ENCODE peak calls at places on chromosomes 2 and 18, in nine cellular contexts. T is CD8-positive, alpha-beta memory T cell; C is GM23248; H is HepG2; J is psoas muscle; F is colonic mucosa; S is neural progenitor cell; U is mammary epithelial cell; A is vagina. P is an unnamed sample.

GRCh38 chr2:9004338-9005204 is 1.1 kb upstream of the MBOAT2 start:
- DNase-seq in T (no peak), C (peak; percentile 68), H (no peak), J (no peak), F (no peak), S (no peak), U (peak; percentile 92), A (no peak), P (peak; percentile 12)

GRCh38 chr2:31060397-31060796 is 77.8 kb downstream of the GALNT14 start:
- DNase-seq in T (no peak), C (no peak), H (no peak), J (no peak), F (no peak), S (no peak), U (no peak), A (peak; percentile 13), P (no peak)

GRCh38 chr2:81645750-81646301 is 1341.3 kb upstream of the LRRTM1 start:
- DNase-seq in T (no peak), C (no peak), H (no peak), J (no peak), F (no peak), S (no peak), U (no peak), A (no peak), P (no peak)

GRCh38 chr2:131041402-131042160 is 51.7 kb downstream of the FAM168B start:
- DNase-seq in T (no peak), C (no peak), H (no peak), J (no peak), F (no peak), S (no peak), U (no peak), A (no peak), P (no peak)

GRCh38 chr2:71923887-71924533 is 223.7 kb downstream of the CYP26B1 start:
- DNase-seq in T (peak; percentile 23), C (peak; percentile 65), H (peak; percentile 76), J (peak; percentile 71), F (peak; percentile 76), S (peak; percentile 91), U (peak; percentile 56), A (peak; percentile 79), P (peak; percentile 66)

GRCh38 chr2:88666576-88666975 is 24.9 kb upstream of the RPIA start:
- DNase-seq in T (no peak), C (no peak), H (peak; percentile 55), J (no peak), F (no peak), S (no peak), U (peak; percentile 26), A (no peak), P (no peak)

GRCh38 chr18:22838639-22839487 is 94.3 kb upstream of the RBBP8 start:
- DNase-seq in T (no peak), C (no peak), H (no peak), J (no peak), F (no peak), S (no peak), U (no peak), A (no peak), P (no peak)

GRCh38 chr18:75625966-75626365 is 198.5 kb upstream of the SMIM21 start:
- DNase-seq in T (no peak), C (peak; percentile 74), H (no peak), J (no peak), F (no peak), S (no peak), U (peak; percentile 19), A (no peak), P (no peak)

GRCh38 chr2:31694444-31694843 is 113.7 kb upstream of the SRD5A2 start:
- DNase-seq in T (no peak), C (peak; percentile 1), H (peak; percentile 43), J (no peak), F (no peak), S (peak; percentile 5), U (peak; percentile 20), A (no peak), P (no peak)

GRCh38 chr2:20584637-20585321 is 66.1 kb downstream of the HS1BP3 start:
- DNase-seq in T (no peak), C (peak; percentile 94), H (peak; percentile 98), J (peak; percentile 54), F (no peak), S (peak; percentile 83), U (peak; percentile 73), A (no peak), P (peak; percentile 89)

GRCh38 chr2:176178271-176178806 is 10.1 kb upstream of the HOXD1 start:
- DNase-seq in T (no peak), C (peak; percentile 69), H (no peak), J (no peak), F (peak; percentile 86), S (peak; percentile 46), U (peak; percentile 68), A (no peak), P (no peak)

GRCh38 chr2:95287336-95287735 is 9.8 kb upstream of the KCNIP3 start:
- DNase-seq in T (no peak), C (no peak), H (no peak), J (no peak), F (no peak), S (no peak), U (no peak), A (no peak), P (no peak)

GRCh38 chr2:202115385-202116060 is 42.5 kb downstream of the KIAA2012 start:
- DNase-seq in T (no peak), C (peak; percentile 75), H (no peak), J (no peak), F (no peak), S (no peak), U (peak; percentile 14), A (no peak), P (no peak)

GRCh38 chr2:100976634-100977391 is 25.3 kb upstream of the RPL31 start:
- DNase-seq in T (no peak), C (no peak), H (no peak), J (no peak), F (no peak), S (no peak), U (no peak), A (no peak), P (no peak)

GRCh38 chr2:231332388-231332787 is 63.1 kb upstream of the B3GNT7 start:
- DNase-seq in T (no peak), C (no peak), H (no peak), J (no peak), F (no peak), S (no peak), U (no peak), A (no peak), P (no peak)

GRCh38 chr2:114714316-114714715 is 271.9 kb downstream of the DPP10 start:
- DNase-seq in T (no peak), C (no peak), H (no peak), J (no peak), F (no peak), S (peak; percentile 79), U (no peak), A (no peak), P (no peak)

GRCh38 chr2:100192825-100193224 is 50.4 kb upstream of the AFF3 start:
- DNase-seq in T (no peak), C (no peak), H (no peak), J (no peak), F (no peak), S (no peak), U (no peak), A (no peak), P (no peak)

GRCh38 chr2:64649013-64649484 is 4.7 kb downstream of the SERTAD2 start:
- DNase-seq in T (no peak), C (no peak), H (peak; percentile 65), J (no peak), F (peak; percentile 66), S (no peak), U (no peak), A (no peak), P (no peak)

GRCh38 chr18:75167137-75167536 is 41.8 kb downstream of the PTGR3 start:
- DNase-seq in T (no peak), C (no peak), H (no peak), J (no peak), F (no peak), S (no peak), U (no peak), A (no peak), P (no peak)

GRCh38 chr2:197615033-197615652 is 60.2 kb downstream of the RFTN2 start:
- DNase-seq in T (no peak), C (no peak), H (peak; percentile 27), J (no peak), F (peak; percentile 38), S (no peak), U (peak; percentile 80), A (no peak), P (no peak)

GRCh38 chr2:48423376-48423775 is 106.6 kb upstream of the STON1 start:
- DNase-seq in T (no peak), C (peak; percentile 96), H (no peak), J (no peak), F (no peak), S (no peak), U (peak; percentile 88), A (no peak), P (peak; percentile 42)

GRCh38 chr2:174593574-174594203 is 3.9 kb downstream of the WIPF1 start:
- DNase-seq in T (peak; percentile 62), C (peak; percentile 84), H (no peak), J (no peak), F (peak; percentile 47), S (peak; percentile 22), U (peak; percentile 48), A (no peak), P (peak; percentile 89)

GRCh38 chr18:57113783-57114465 is 33.0 kb upstream of the BOD1L2 start:
- DNase-seq in T (no peak), C (no peak), H (no peak), J (no peak), F (no peak), S (no peak), U (no peak), A (no peak), P (no peak)

GRCh38 chr18:76823166-76823539 is 796 bp downstream of the ZNF236 start:
- DNase-seq in T (no peak), C (no peak), H (no peak), J (peak; percentile 63), F (peak; percentile 25), S (no peak), U (no peak), A (no peak), P (no peak)
- H3K27ac ChIP-seq in T (peak overlapping the region; percentile 38), C (no peak overlapping the region), H (peak overlapping the region; percentile 76), J (peak overlapping the region; percentile 97), F (peak overlapping the region; percentile 67), S (peak overlapping the region; percentile 48), U (peak overlapping the region; percentile 46), A (peak overlapping the region; percentile 86), P (peak overlapping the region; percentile 57)

GRCh38 chr2:236571161-236571560 is 1.5 kb downstream of the ACKR3 start:
- DNase-seq in T (no peak), C (no peak), H (no peak), J (no peak), F (no peak), S (no peak), U (no peak), A (no peak), P (no peak)
- H3K4me1 ChIP-seq in T (peaks cover 19% of the 10 kb centered on the region), C (peaks cover 4% of the 10 kb centered on the region), H (peaks cover 20% of the 10 kb centered on the region), J (peaks cover 39% of the 10 kb centered on the region), F (peaks cover 8% of the 10 kb centered on the region), S (peaks cover 65% of the 10 kb centered on the region), U (no peaks in the 10 kb centered on the region), A (peaks cover 69% of the 10 kb centered on the region), P (peaks cover 67% of the 10 kb centered on the region)

GRCh38 chr2:1687254-1687653 is 57.1 kb downstream of the PXDN start:
- DNase-seq in T (no peak), C (no peak), H (no peak), J (no peak), F (no peak), S (no peak), U (no peak), A (peak; percentile 29), P (no peak)
- H3K27ac ChIP-seq in T (no peak overlapping the region), C (no peak overlapping the region), H (no peak overlapping the region), J (no peak overlapping the region), F (no peak overlapping the region), S (no peak overlapping the region), U (no peak overlapping the region), A (no peak overlapping the region), P (no peak overlapping the region)

GRCh38 chr2:85770786-85771409 is 17.1 kb downstream of the ATOH8 start:
- DNase-seq in T (no peak), C (no peak), H (no peak), J (peak; percentile 46), F (no peak), S (no peak), U (no peak), A (no peak), P (no peak)
- H3K4me1 ChIP-seq in T (no peaks in the 10 kb centered on the region), C (peaks cover 42% of the 10 kb centered on the region), H (peaks cover 62% of the 10 kb centered on the region), J (peaks cover 79% of the 10 kb centered on the region), F (peaks cover 10% of the 10 kb centered on the region), S (peaks cover 32% of the 10 kb centered on the region), U (peaks cover 18% of the 10 kb centered on the region), A (peaks cover 97% of the 10 kb centered on the region), P (peaks cover 51% of the 10 kb centered on the region)

P was measured in endothelial cell of umbilical vein.